ENCODE peak calls at places on chromosomes 7 and 10, in six cellular contexts. One of them, this sample, is unnamed.

GRCh38 chr7:128172151-128172550 is 68.9 kb upstream of the LEP start:
- DNase-seq in neuronal stem cell: no peak
- DNase-seq in mesendoderm: no peak
- DNase-seq in mesenchymal stem cell: no peak
- DNase-seq in H9: peak; percentile 36
- DNase-seq in trophoblast cell: no peak
- DNase-seq in this sample: no peak

GRCh38 chr10:119237722-119238436 is 30.5 kb downstream of the GRK5 start:
- DNase-seq in neuronal stem cell: no peak
- DNase-seq in mesendoderm: peak; percentile 40
- DNase-seq in mesenchymal stem cell: peak; percentile 93
- DNase-seq in H9: no peak
- DNase-seq in trophoblast cell: no peak
- DNase-seq in this sample: peak; percentile 52

GRCh38 chr7:89339748-89340147 is 544.2 kb upstream of the TEX47 start:
- DNase-seq in neuronal stem cell: no peak
- DNase-seq in mesendoderm: no peak
- DNase-seq in mesenchymal stem cell: no peak
- DNase-seq in H9: no peak
- DNase-seq in trophoblast cell: no peak
- DNase-seq in this sample: no peak

GRCh38 chr10:109934958-109935793 is 11.9 kb upstream of the XPNPEP1 start:
- DNase-seq in neuronal stem cell: peak; percentile 61
- DNase-seq in mesendoderm: no peak
- DNase-seq in mesenchymal stem cell: peak; percentile 64
- DNase-seq in H9: peak; percentile 92
- DNase-seq in trophoblast cell: peak; percentile 53
- DNase-seq in this sample: peak; percentile 83

GRCh38 chr10:30029890-30030261 is 29.5 kb downstream of the JCAD start:
- DNase-seq in neuronal stem cell: no peak
- DNase-seq in mesendoderm: no peak
- DNase-seq in mesenchymal stem cell: no peak
- DNase-seq in H9: no peak
- DNase-seq in trophoblast cell: no peak
- DNase-seq in this sample: no peak

GRCh38 chr10:5030989-5031388 is 27.3 kb upstream of the AKR1C2 start:
- DNase-seq in neuronal stem cell: no peak
- DNase-seq in mesendoderm: no peak
- DNase-seq in mesenchymal stem cell: no peak
- DNase-seq in H9: no peak
- DNase-seq in trophoblast cell: no peak
- DNase-seq in this sample: no peak

GRCh38 chr7:4960363-4960762 is 1.4 kb upstream of the MMD2 start:
- DNase-seq in neuronal stem cell: no peak
- DNase-seq in mesendoderm: no peak
- DNase-seq in mesenchymal stem cell: no peak
- DNase-seq in H9: no peak
- DNase-seq in trophoblast cell: no peak
- DNase-seq in this sample: no peak

GRCh38 chr7:27204851-27205322 is 5.0 kb upstream of the HOXA13 start:
- DNase-seq in neuronal stem cell: no peak
- DNase-seq in mesendoderm: peak; percentile 61
- DNase-seq in mesenchymal stem cell: peak; percentile 34
- DNase-seq in H9: peak; percentile 46
- DNase-seq in trophoblast cell: peak; percentile 20
- DNase-seq in this sample: no peak

GRCh38 chr7:77813180-77813579 is 14.6 kb downstream of the PHTF2 start:
- DNase-seq in neuronal stem cell: no peak
- DNase-seq in mesendoderm: no peak
- DNase-seq in mesenchymal stem cell: no peak
- DNase-seq in H9: no peak
- DNase-seq in trophoblast cell: no peak
- DNase-seq in this sample: no peak

GRCh38 chr7:77802557-77803410 is 4.2 kb downstream of the PHTF2 start:
- DNase-seq in neuronal stem cell: no peak
- DNase-seq in mesendoderm: no peak
- DNase-seq in mesenchymal stem cell: no peak
- DNase-seq in H9: no peak
- DNase-seq in trophoblast cell: no peak
- DNase-seq in this sample: no peak

GRCh38 chr7:77806425-77806824 is 7.9 kb downstream of the PHTF2 start:
- DNase-seq in neuronal stem cell: no peak
- DNase-seq in mesendoderm: no peak
- DNase-seq in mesenchymal stem cell: no peak
- DNase-seq in H9: no peak
- DNase-seq in trophoblast cell: no peak
- DNase-seq in this sample: no peak

GRCh38 chr7:77811895-77812685 is 13.5 kb downstream of the PHTF2 start:
- DNase-seq in neuronal stem cell: no peak
- DNase-seq in mesendoderm: peak; percentile 68
- DNase-seq in mesenchymal stem cell: peak; percentile 86
- DNase-seq in H9: no peak
- DNase-seq in trophoblast cell: peak; percentile 90
- DNase-seq in this sample: peak; percentile 93

DNA sequence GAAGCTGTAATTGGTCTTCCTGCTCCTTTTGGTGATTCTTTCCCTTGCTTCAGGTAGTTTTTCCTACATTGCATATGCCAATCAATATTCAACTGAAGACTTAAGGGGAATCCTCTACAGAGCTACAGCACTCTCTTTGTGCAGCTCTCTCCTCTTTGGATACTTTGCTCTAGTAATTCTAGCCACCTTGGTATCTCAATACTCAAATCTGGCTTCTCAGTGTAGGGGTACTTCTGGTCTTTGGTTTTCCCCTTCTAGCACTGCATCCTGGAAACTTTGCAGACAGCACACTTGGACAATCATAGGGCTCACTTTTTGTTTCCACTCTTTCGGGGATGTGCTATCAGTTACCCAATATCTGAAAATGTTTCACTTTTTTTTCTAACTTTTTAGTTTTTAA is 9.9 kb downstream of the PHTF2 start:
- DNase-seq in neuronal stem cell: no peak
- DNase-seq in mesendoderm: no peak
- DNase-seq in mesenchymal stem cell: no peak
- DNase-seq in H9: no peak
- DNase-seq in trophoblast cell: no peak
- DNase-seq in this sample: no peak
- H3K23ac ChIP-seq in neuronal stem cell: no peak overlapping the region
- H3K23ac ChIP-seq in mesendoderm: no peak overlapping the region
- H3K23ac ChIP-seq in mesenchymal stem cell: no peak overlapping the region
- H3K23ac ChIP-seq in H9: no peak overlapping the region
- H3K23ac ChIP-seq in trophoblast cell: no peak overlapping the region
- H3K23ac ChIP-seq in this sample: no peak overlapping the region

GRCh38 chr10:13352519-13352918 is 4.4 kb upstream of the SEPHS1 start:
- DNase-seq in neuronal stem cell: no peak
- DNase-seq in mesendoderm: peak; percentile 72
- DNase-seq in mesenchymal stem cell: no peak
- DNase-seq in H9: peak; percentile 68
- DNase-seq in trophoblast cell: no peak
- DNase-seq in this sample: no peak

GRCh38 chr10:13356392-13356791 is 8.3 kb upstream of the SEPHS1 start:
- DNase-seq in neuronal stem cell: no peak
- DNase-seq in mesendoderm: no peak
- DNase-seq in mesenchymal stem cell: no peak
- DNase-seq in H9: no peak
- DNase-seq in trophoblast cell: no peak
- DNase-seq in this sample: no peak

GRCh38 chr10:13351340-13351915 is 3.3 kb upstream of the SEPHS1 start:
- DNase-seq in neuronal stem cell: no peak
- DNase-seq in mesendoderm: peak; percentile 74
- DNase-seq in mesenchymal stem cell: no peak
- DNase-seq in H9: peak; percentile 88
- DNase-seq in trophoblast cell: no peak
- DNase-seq in this sample: no peak

GRCh38 chr10:13349776-13350274 is 1.7 kb upstream of the SEPHS1 start:
- DNase-seq in neuronal stem cell: no peak
- DNase-seq in mesendoderm: peak; percentile 94
- DNase-seq in mesenchymal stem cell: peak; percentile 71
- DNase-seq in H9: peak; percentile 96
- DNase-seq in trophoblast cell: peak; percentile 23
- DNase-seq in this sample: peak; percentile 54

GRCh38 chr10:13354783-13355182 is 6.7 kb upstream of the SEPHS1 start:
- DNase-seq in neuronal stem cell: no peak
- DNase-seq in mesendoderm: no peak
- DNase-seq in mesenchymal stem cell: no peak
- DNase-seq in H9: no peak
- DNase-seq in trophoblast cell: no peak
- DNase-seq in this sample: no peak
- H3K4ac ChIP-seq in neuronal stem cell: no peak overlapping the region
- H3K4ac ChIP-seq in mesendoderm: no peak overlapping the region
- H3K4ac ChIP-seq in mesenchymal stem cell: no peak overlapping the region
- H3K4ac ChIP-seq in H9: no peak overlapping the region
- H3K4ac ChIP-seq in trophoblast cell: no peak overlapping the region
- H3K4ac ChIP-seq in this sample: no peak overlapping the region

DNA sequence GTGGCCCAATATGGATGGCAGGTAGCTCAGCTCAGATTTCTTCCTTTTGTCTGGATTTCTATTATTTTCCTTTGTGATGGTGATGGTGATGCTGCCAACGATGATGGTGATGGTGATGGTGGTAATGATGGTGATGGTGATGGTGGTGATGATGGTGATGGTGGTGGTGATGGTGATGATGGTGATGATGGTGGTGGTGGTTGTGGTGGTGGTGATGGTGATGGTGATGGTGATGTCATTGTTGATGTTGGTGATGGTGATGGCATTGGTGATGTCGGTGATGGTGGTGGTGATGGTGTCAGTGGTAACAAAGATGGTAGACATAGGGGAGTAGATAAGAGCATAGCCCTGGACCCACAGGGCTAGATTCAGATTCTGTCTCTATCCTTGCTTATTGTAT is 25.4 kb downstream of the TTYH3 start:
- DNase-seq in neuronal stem cell: no peak
- DNase-seq in mesendoderm: no peak
- DNase-seq in mesenchymal stem cell: no peak
- DNase-seq in H9: no peak
- DNase-seq in trophoblast cell: no peak
- DNase-seq in this sample: no peak
- H3K23ac ChIP-seq in neuronal stem cell: no peak overlapping the region
- H3K23ac ChIP-seq in mesendoderm: no peak overlapping the region
- H3K23ac ChIP-seq in mesenchymal stem cell: no peak overlapping the region
- H3K23ac ChIP-seq in H9: no peak overlapping the region
- H3K23ac ChIP-seq in trophoblast cell: no peak overlapping the region
- H3K23ac ChIP-seq in this sample: no peak overlapping the region

DNA sequence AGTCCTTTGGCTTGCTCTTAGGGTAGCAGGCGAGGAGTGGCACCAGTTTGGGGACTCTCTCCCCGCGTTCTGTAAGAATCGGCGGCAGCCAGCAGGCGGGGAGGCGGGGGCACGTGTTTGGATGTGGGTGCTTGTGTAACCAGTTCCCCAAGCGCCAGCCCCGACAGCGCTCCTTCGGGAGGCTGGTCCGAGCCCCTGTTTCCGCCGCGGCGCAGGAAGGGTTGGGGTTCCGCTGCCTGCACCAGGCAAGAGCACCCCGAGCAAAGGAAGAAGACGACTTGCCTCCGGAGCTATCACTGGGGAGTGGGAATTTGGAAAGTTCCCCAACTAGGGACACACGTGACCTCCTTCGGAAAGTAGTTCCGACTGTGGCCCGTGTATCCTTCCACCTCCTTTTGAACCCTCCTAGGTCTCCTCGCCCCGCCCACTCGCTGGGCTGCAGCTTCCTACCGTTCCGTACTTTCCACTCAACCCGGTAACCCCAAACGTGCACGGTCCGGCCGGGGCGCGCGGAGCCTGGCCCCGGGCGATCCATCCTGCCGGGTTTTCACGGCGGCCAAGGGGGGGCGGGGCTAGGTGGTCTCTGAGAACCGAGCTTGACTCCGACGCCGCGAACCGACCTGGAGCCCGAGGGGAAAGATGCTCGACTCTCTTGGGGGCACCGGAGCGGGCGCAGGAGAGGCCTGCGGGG is 1.2 kb downstream of the KLLN start:
- DNase-seq in neuronal stem cell: peak; percentile 97
- DNase-seq in mesendoderm: peak; percentile 99
- DNase-seq in mesenchymal stem cell: peak; percentile 97
- DNase-seq in H9: peak; percentile 98
- DNase-seq in trophoblast cell: peak; percentile 96
- DNase-seq in this sample: peak; percentile 98
- H3K4ac ChIP-seq in neuronal stem cell: peak overlapping the region; percentile 78
- H3K4ac ChIP-seq in mesendoderm: peak overlapping the region; percentile 38
- H3K4ac ChIP-seq in mesenchymal stem cell: no peak overlapping the region
- H3K4ac ChIP-seq in H9: no peak overlapping the region
- H3K4ac ChIP-seq in trophoblast cell: peak overlapping the region; percentile 51
- H3K4ac ChIP-seq in this sample: peak overlapping the region; percentile 85

GRCh38 chr7:108569381-108570145 is at the start of the genes DNAJB9 and THAP5:
- DNase-seq in neuronal stem cell: peak; percentile 98
- DNase-seq in mesendoderm: peak; percentile 100
- DNase-seq in mesenchymal stem cell: peak; percentile 100
- DNase-seq in H9: peak; percentile 99
- DNase-seq in trophoblast cell: peak; percentile 100
- DNase-seq in this sample: peak; percentile 99
- H3K23ac ChIP-seq in neuronal stem cell: peak within 1 kb of the TSS; percentile 98
- H3K23ac ChIP-seq in mesendoderm: peak within 1 kb of the TSS; percentile 99
- H3K23ac ChIP-seq in mesenchymal stem cell: no peak within 1 kb of the TSS
- H3K23ac ChIP-seq in H9: no peak within 1 kb of the TSS
- H3K23ac ChIP-seq in trophoblast cell: no peak within 1 kb of the TSS
- H3K23ac ChIP-seq in this sample: peak within 1 kb of the TSS; percentile 91

GRCh38 chr7:29146082-29146706 is at the start of gene CPVL:
- DNase-seq in neuronal stem cell: peak; percentile 38
- DNase-seq in mesendoderm: peak; percentile 91
- DNase-seq in mesenchymal stem cell: peak; percentile 4
- DNase-seq in H9: peak; percentile 78
- DNase-seq in trophoblast cell: peak; percentile 76
- DNase-seq in this sample: no peak
- H3K4ac ChIP-seq in neuronal stem cell: no peak within 1 kb of the TSS
- H3K4ac ChIP-seq in mesendoderm: no peak within 1 kb of the TSS
- H3K4ac ChIP-seq in mesenchymal stem cell: no peak within 1 kb of the TSS
- H3K4ac ChIP-seq in H9: no peak within 1 kb of the TSS
- H3K4ac ChIP-seq in trophoblast cell: peak within 1 kb of the TSS; percentile 35
- H3K4ac ChIP-seq in this sample: no peak within 1 kb of the TSS

This sample was measured in IMR-90.